ENCODE peak calls at places on chromosomes 7 and 10, in six cellular contexts. Y is HCEC 1CT, B is psoas muscle, R is A172, T is left colon, O is osteoblast. K is an unnamed sample.

GRCh38 chr7:6482307-6482706 is 34.6 kb upstream of the DAGLB start:
- DNase-seq in B (no peak), Y (no peak), T (no peak), O (no peak), R (no peak), K (no peak)

GRCh38 chr10:30185916-30186315 is 126.5 kb upstream of the JCAD start:
- DNase-seq in O (peak; percentile 93), B (no peak), Y (peak; percentile 89), T (no peak), R (peak; percentile 90), K (no peak)

GRCh38 chr7:87874066-87874465 is 2.1 kb downstream of the SLC25A40 start:
- DNase-seq in Y (no peak), O (no peak), R (no peak), B (no peak), T (no peak), K (no peak)

GRCh38 chr7:27478104-27478503 is 184.6 kb downstream of the HIBADH start:
- DNase-seq in B (no peak), T (no peak), R (no peak), O (no peak), Y (no peak), K (no peak)

GRCh38 chr10:5494611-5495010 is 4.8 kb downstream of the CALML5 start:
- DNase-seq in R (no peak), B (no peak), T (no peak), O (peak; percentile 37), Y (no peak), K (no peak)

GRCh38 chr7:87933605-87933952 is 472 bp upstream of the ADAM22 start:
- DNase-seq in Y (no peak), O (peak; percentile 27), T (no peak), B (no peak), R (no peak), K (peak; percentile 3)

GRCh38 chr10:61541960-61542359 is 88.8 kb upstream of the TMEM26 start:
- DNase-seq in B (no peak), Y (no peak), R (no peak), O (no peak), T (no peak), K (no peak)

GRCh38 chr10:79092292-79092896 is 23.6 kb downstream of the ZMIZ1 start:
- DNase-seq in R (no peak), O (no peak), Y (no peak), B (no peak), T (no peak), K (no peak)

GRCh38 chr7:37971491-37971890 is 51.1 kb downstream of the EPDR1 start:
- DNase-seq in T (no peak), Y (no peak), O (peak; percentile 77), B (no peak), R (no peak), K (no peak)

GRCh38 chr7:27709137-27710075 is 30.6 kb upstream of the TAX1BP1 start:
- DNase-seq in T (no peak), O (peak; percentile 67), B (no peak), Y (peak; percentile 88), R (peak; percentile 62), K (no peak)

GRCh38 chr7:74479066-74479781 is 25.5 kb downstream of the GTF2IRD1 start:
- DNase-seq in O (peak; percentile 88), Y (no peak), T (peak; percentile 61), B (peak; percentile 71), R (peak; percentile 77), K (no peak)

GRCh38 chr10:14124951-14125350 is 205.8 kb downstream of the FRMD4A start:
- DNase-seq in B (no peak), R (no peak), T (no peak), Y (no peak), O (no peak), K (no peak)

GRCh38 chr10:119401671-119402395 is 140.7 kb downstream of the RGS10 start:
- DNase-seq in T (peak; percentile 26), B (peak; percentile 81), R (peak; percentile 99), Y (peak; percentile 99), O (peak; percentile 99), K (no peak)

GRCh38 chr10:59674211-59674836 is 35.3 kb downstream of the SLC16A9 start:
- DNase-seq in R (peak; percentile 72), B (no peak), T (no peak), O (no peak), Y (peak; percentile 24), K (no peak)

GRCh38 chr7:7706556-7706955 is 11.9 kb downstream of the RPA3 start:
- DNase-seq in Y (no peak), O (no peak), T (no peak), R (no peak), B (no peak), K (no peak)

GRCh38 chr10:25068152-25069058 is 52.0 kb downstream of the THNSL1 start:
- DNase-seq in T (no peak), Y (peak; percentile 19), O (peak; percentile 89), B (no peak), R (peak; percentile 64), K (no peak)

GRCh38 chr10:21758671-21759070 is 224.6 kb downstream of the MLLT10 start:
- DNase-seq in R (no peak), T (no peak), Y (no peak), O (no peak), B (no peak), K (no peak)

GRCh38 chr7:26143298-26144044 is 8.5 kb upstream of the NFE2L3 start:
- DNase-seq in T (no peak), Y (peak; percentile 8), O (peak; percentile 79), B (no peak), R (peak; percentile 53), K (no peak)

GRCh38 chr10:31353574-31353973 is 34.6 kb downstream of the ZEB1 start:
- DNase-seq in Y (peak; percentile 77), T (no peak), O (peak; percentile 61), B (no peak), R (peak; percentile 64), K (no peak)

GRCh38 chr10:22420787-22421517 is 75.7 kb downstream of the SPAG6 start:
- DNase-seq in T (no peak), O (peak; percentile 80), R (no peak), B (no peak), Y (peak; percentile 53), K (no peak)

GRCh38 chr7:157138101-157138423 is 664 bp upstream of the UBE3C start:
- DNase-seq in B (no peak), O (no peak), T (no peak), Y (no peak), R (no peak), K (no peak)

GRCh38 chr10:89327803-89328441 is at the start of gene IFIT3:
- DNase-seq in Y (peak; percentile 93), R (peak; percentile 86), T (peak; percentile 21), O (peak; percentile 81), B (peak; percentile 58), K (no peak)

GRCh38 chr7:129949292-129950133 is 3.2 kb downstream of the UBE2H start:
- DNase-seq in O (peak; percentile 91), T (peak; percentile 20), B (no peak), R (peak; percentile 59), Y (peak; percentile 84), K (peak; percentile 52)

GRCh38 chr10:25522946-25523608 is 348.3 kb downstream of the GPR158 start:
- DNase-seq in O (no peak), Y (no peak), R (no peak), B (no peak), T (no peak), K (no peak)

GRCh38 chr10:30589441-30589840 is 40.1 kb downstream of the LYZL2 start:
- DNase-seq in Y (no peak), T (no peak), B (no peak), O (no peak), R (no peak), K (no peak)

GRCh38 chr10:28291881-28292297 is 11.0 kb downstream of the MPP7 start:
- DNase-seq in B (no peak), O (peak; percentile 89), Y (peak; percentile 76), R (peak; percentile 85), T (no peak), K (no peak)

GRCh38 chr10:118993214-118993613 is 36.3 kb upstream of the NANOS1 start:
- DNase-seq in R (no peak), Y (no peak), B (no peak), T (no peak), O (no peak), K (no peak)

GRCh38 chr7:28768577-28769147 is 189.5 kb downstream of the TRIL start:
- DNase-seq in B (no peak), T (no peak), Y (peak; percentile 59), R (no peak), O (peak; percentile 83), K (no peak)

GRCh38 chr7:96654630-96655188 is 54.9 kb downstream of the SEM1 start:
- DNase-seq in R (peak; percentile 27), Y (no peak), T (no peak), B (no peak), O (no peak), K (no peak)

GRCh38 chr10:18501198-18501597 is 150.2 kb downstream of the NSUN6 start:
- DNase-seq in B (no peak), Y (peak; percentile 48), R (peak; percentile 56), O (peak; percentile 83), T (no peak), K (no peak)

GRCh38 chr10:37263304-37263703 is 137.9 kb downstream of the ANKRD30A start:
- DNase-seq in R (no peak), B (no peak), T (no peak), O (no peak), Y (no peak), K (no peak)

GRCh38 chr10:83289373-83289772 is 849.9 kb upstream of the GHITM start:
- DNase-seq in B (no peak), R (no peak), O (no peak), Y (no peak), T (no peak), K (no peak)

GRCh38 chr10:110163192-110163773 is 44.1 kb upstream of the MXI1 start:
- DNase-seq in R (no peak), T (no peak), B (no peak), O (no peak), Y (no peak), K (no peak)

GRCh38 chr10:120783098-120783497 is 68.1 kb upstream of the WDR11 start:
- DNase-seq in T (no peak), Y (no peak), O (no peak), R (no peak), B (no peak), K (no peak)

GRCh38 chr10:92790449-92790848 is 57.9 kb upstream of the EXOC6 start:
- DNase-seq in T (no peak), R (no peak), B (no peak), Y (no peak), O (no peak), K (no peak)

GRCh38 chr10:93006435-93007039 is 54.1 kb upstream of the CYP26C1 start:
- DNase-seq in B (no peak), R (peak; percentile 44), T (no peak), Y (peak; percentile 57), O (no peak), K (no peak)

GRCh38 chr10:43202657-43203490 is 64.0 kb downstream of the RASGEF1A start:
- DNase-seq in T (peak; percentile 41), B (peak; percentile 27), R (no peak), O (peak; percentile 83), Y (no peak), K (no peak)